ENCODE peak calls at places on chromosomes 2 and 18, in four cellular contexts. One of them, this sample, is unnamed.

GRCh38 chr18:60984496-60984895 is 348.7 kb upstream of the CDH20 start:
- DNase-seq in epithelial cell of esophagus: no peak
- DNase-seq in lower lobe of right lung: no peak
- DNase-seq in left ventricle myocardium inferior: no peak
- DNase-seq in this sample: no peak

GRCh38 chr2:72669121-72669520 is 156.7 kb downstream of the EXOC6B start:
- DNase-seq in epithelial cell of esophagus: peak; percentile 72
- DNase-seq in left ventricle myocardium inferior: no peak
- DNase-seq in lower lobe of right lung: no peak
- DNase-seq in this sample: no peak

GRCh38 chr18:3051718-3052410 is 38.9 kb upstream of the LPIN2 start:
- DNase-seq in left ventricle myocardium inferior: no peak
- DNase-seq in epithelial cell of esophagus: peak; percentile 47
- DNase-seq in lower lobe of right lung: no peak
- DNase-seq in this sample: no peak

GRCh38 chr18:61551586-61551985 is 218.4 kb downstream of the CDH20 start:
- DNase-seq in epithelial cell of esophagus: peak; percentile 87
- DNase-seq in lower lobe of right lung: no peak
- DNase-seq in left ventricle myocardium inferior: no peak
- DNase-seq in this sample: no peak

GRCh38 chr2:226589043-226589442 is 210.6 kb downstream of the IRS1 start:
- DNase-seq in left ventricle myocardium inferior: no peak
- DNase-seq in lower lobe of right lung: no peak
- DNase-seq in epithelial cell of esophagus: no peak
- DNase-seq in this sample: no peak

GRCh38 chr2:36539631-36540030 is 58.3 kb downstream of the FEZ2 start:
- DNase-seq in epithelial cell of esophagus: peak; percentile 52
- DNase-seq in left ventricle myocardium inferior: no peak
- DNase-seq in lower lobe of right lung: no peak
- DNase-seq in this sample: no peak

GRCh38 chr2:108171652-108172051 is 68.1 kb upstream of the SULT1C3 start:
- DNase-seq in left ventricle myocardium inferior: no peak
- DNase-seq in lower lobe of right lung: no peak
- DNase-seq in epithelial cell of esophagus: peak; percentile 60
- DNase-seq in this sample: no peak

GRCh38 chr2:37676274-37676673 is 4.8 kb upstream of the CDC42EP3 start:
- DNase-seq in left ventricle myocardium inferior: no peak
- DNase-seq in epithelial cell of esophagus: peak; percentile 81
- DNase-seq in lower lobe of right lung: no peak
- DNase-seq in this sample: no peak

GRCh38 chr2:102185347-102185746 is 1.5 kb upstream of the IL1RL2 start:
- DNase-seq in left ventricle myocardium inferior: no peak
- DNase-seq in lower lobe of right lung: no peak
- DNase-seq in epithelial cell of esophagus: peak; percentile 16
- DNase-seq in this sample: no peak

GRCh38 chr2:61135510-61135909 is 26.5 kb upstream of the C2orf74 start:
- DNase-seq in left ventricle myocardium inferior: no peak
- DNase-seq in lower lobe of right lung: no peak
- DNase-seq in epithelial cell of esophagus: peak; percentile 22
- DNase-seq in this sample: no peak
- TF ChIP-seq CTCF in left ventricle myocardium inferior: peak; percentile 20
- TF ChIP-seq CTCF in lower lobe of right lung: peak; percentile 20
- TF ChIP-seq CTCF in epithelial cell of esophagus: peak; percentile 36
- TF ChIP-seq CTCF in this sample: no peak

DNA sequence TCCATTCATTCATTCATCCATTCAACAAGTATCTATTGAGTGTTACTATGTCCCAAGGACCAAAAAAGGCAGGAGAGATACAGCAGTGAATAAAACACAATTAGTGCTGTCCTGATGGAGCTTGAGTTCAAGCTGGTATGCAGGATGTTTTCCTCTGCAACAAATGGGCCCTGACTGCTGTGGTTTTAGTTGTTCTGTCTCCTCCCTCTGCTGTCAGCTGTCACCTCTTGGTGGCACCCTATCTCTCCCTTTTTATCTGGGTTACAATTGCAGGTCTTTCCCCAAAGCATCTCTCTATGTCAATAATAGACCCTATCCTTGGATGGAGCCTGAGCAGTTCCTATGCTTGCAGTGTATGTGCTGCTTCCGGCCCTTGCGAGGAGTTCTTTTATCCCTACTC is 304.8 kb downstream of the PDE11A start:
- DNase-seq in epithelial cell of esophagus: no peak
- DNase-seq in left ventricle myocardium inferior: no peak
- DNase-seq in lower lobe of right lung: no peak
- DNase-seq in this sample: no peak
- TF ChIP-seq CTCF in epithelial cell of esophagus: no peak
- TF ChIP-seq CTCF in left ventricle myocardium inferior: no peak
- TF ChIP-seq CTCF in lower lobe of right lung: no peak
- TF ChIP-seq CTCF in this sample: no peak

GRCh38 chr2:135531231-135532197 is at the start of gene R3HDM1:
- DNase-seq in left ventricle myocardium inferior: peak; percentile 96
- DNase-seq in epithelial cell of esophagus: peak; percentile 100
- DNase-seq in lower lobe of right lung: peak; percentile 95
- DNase-seq in this sample: peak; percentile 97
- TF ChIP-seq CTCF in left ventricle myocardium inferior: no peak
- TF ChIP-seq CTCF in epithelial cell of esophagus: no peak
- TF ChIP-seq CTCF in lower lobe of right lung: peak; percentile 11
- TF ChIP-seq CTCF in this sample: no peak

DNA sequence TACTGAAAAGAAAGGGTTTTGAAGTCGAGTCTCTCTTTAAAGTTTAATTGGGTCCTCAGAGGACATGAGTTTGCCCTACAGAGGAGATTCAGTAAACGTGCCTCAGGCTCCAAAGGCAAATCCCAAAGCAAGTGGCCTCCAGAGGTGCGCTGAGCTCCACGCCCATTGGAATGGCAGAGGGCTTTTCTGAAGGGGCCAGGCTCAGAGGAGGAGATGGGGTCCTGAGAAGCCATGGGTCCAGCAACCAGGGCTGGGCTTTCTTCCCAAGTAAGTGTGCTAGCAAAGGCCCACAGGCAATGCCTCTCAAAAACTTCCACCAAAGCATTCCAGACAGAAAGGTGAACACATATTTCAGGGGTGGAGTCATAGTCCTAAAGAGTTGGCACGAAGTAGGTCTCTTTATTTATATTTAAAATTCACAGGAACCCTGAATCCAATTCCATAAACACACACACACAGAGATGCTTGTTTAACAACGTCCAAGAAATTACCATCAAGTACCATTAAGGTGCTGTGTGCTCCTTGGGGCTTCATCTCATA is 93.0 kb upstream of the SH3BP4 start:
- DNase-seq in left ventricle myocardium inferior: no peak
- DNase-seq in lower lobe of right lung: no peak
- DNase-seq in epithelial cell of esophagus: no peak
- DNase-seq in this sample: no peak
- TF ChIP-seq CTCF in left ventricle myocardium inferior: no peak
- TF ChIP-seq CTCF in lower lobe of right lung: no peak
- TF ChIP-seq CTCF in epithelial cell of esophagus: no peak
- TF ChIP-seq CTCF in this sample: no peak

GRCh38 chr2:174046172-174046571 is 81.0 kb upstream of the SP3 start:
- DNase-seq in left ventricle myocardium inferior: no peak
- DNase-seq in epithelial cell of esophagus: no peak
- DNase-seq in lower lobe of right lung: no peak
- DNase-seq in this sample: no peak

GRCh38 chr2:174049895-174050294 is 84.7 kb upstream of the SP3 start:
- DNase-seq in epithelial cell of esophagus: no peak
- DNase-seq in lower lobe of right lung: no peak
- DNase-seq in left ventricle myocardium inferior: no peak
- DNase-seq in this sample: no peak

GRCh38 chr2:174051039-174051438 is 85.9 kb upstream of the SP3 start:
- DNase-seq in epithelial cell of esophagus: no peak
- DNase-seq in left ventricle myocardium inferior: no peak
- DNase-seq in lower lobe of right lung: no peak
- DNase-seq in this sample: no peak

GRCh38 chr2:174047746-174048145 is 82.6 kb upstream of the SP3 start:
- DNase-seq in left ventricle myocardium inferior: no peak
- DNase-seq in lower lobe of right lung: no peak
- DNase-seq in epithelial cell of esophagus: no peak
- DNase-seq in this sample: no peak

DNA sequence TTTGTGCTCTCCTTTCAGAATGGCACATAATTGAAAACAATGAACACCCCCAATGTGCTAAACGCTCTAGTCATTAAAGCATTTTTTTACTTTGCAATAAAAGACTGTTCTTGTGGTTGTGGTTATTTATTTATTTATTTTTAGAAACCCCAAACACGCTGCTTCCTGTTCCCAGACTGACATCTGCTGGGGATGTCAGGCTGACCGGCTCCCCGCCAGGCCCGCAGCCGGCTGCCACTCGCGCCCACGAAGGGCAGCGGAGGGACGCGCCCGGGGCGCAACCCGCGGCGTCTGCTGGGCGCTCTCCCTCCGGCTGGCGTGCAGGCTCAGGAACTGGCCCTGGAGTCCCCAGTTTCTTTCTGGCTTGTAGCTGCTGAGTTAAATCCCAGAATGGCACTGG is 83.1 kb upstream of the SP3 start:
- DNase-seq in left ventricle myocardium inferior: no peak
- DNase-seq in epithelial cell of esophagus: no peak
- DNase-seq in lower lobe of right lung: no peak
- DNase-seq in this sample: no peak
- TF ChIP-seq CTCF in left ventricle myocardium inferior: peak; percentile 27
- TF ChIP-seq CTCF in epithelial cell of esophagus: no peak
- TF ChIP-seq CTCF in lower lobe of right lung: no peak
- TF ChIP-seq CTCF in this sample: peak; percentile 34

GRCh38 chr2:154403242-154403790 is 295.2 kb upstream of the KCNJ3 start:
- DNase-seq in lower lobe of right lung: no peak
- DNase-seq in epithelial cell of esophagus: no peak
- DNase-seq in left ventricle myocardium inferior: no peak
- DNase-seq in this sample: no peak

GRCh38 chr2:154400891-154401290 is 297.6 kb upstream of the KCNJ3 start:
- DNase-seq in lower lobe of right lung: no peak
- DNase-seq in left ventricle myocardium inferior: no peak
- DNase-seq in epithelial cell of esophagus: no peak
- DNase-seq in this sample: no peak

DNA sequence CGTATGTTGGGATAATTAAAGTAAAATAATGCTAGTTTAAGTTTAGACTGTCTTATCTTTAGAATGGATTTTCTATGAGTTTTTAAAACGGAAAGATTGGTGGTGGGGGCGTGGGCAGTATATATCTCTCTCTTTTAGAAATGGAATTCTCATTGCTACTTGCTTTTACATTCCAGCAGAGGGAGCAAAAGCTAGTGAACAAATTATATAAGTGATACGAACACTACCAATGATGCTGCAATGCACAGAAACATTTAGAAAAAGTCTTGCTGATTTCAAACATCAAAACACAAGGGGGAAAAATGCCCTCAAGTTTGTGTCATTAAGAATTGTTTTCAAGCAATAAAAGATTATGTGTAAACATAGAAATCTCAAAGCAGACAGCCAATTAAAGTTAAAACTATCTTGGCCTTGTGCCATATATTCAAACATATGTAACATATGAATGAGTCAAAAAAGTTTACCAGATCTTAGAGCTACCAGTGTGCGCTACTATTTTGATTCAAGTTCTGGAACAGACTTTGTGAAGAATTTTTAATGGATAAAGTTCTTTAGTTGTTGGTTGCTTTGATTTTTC is 296.3 kb upstream of the KCNJ3 start:
- DNase-seq in epithelial cell of esophagus: peak; percentile 50
- DNase-seq in lower lobe of right lung: no peak
- DNase-seq in left ventricle myocardium inferior: no peak
- DNase-seq in this sample: no peak
- TF ChIP-seq CTCF in epithelial cell of esophagus: peak; percentile 56
- TF ChIP-seq CTCF in lower lobe of right lung: peak; percentile 29
- TF ChIP-seq CTCF in left ventricle myocardium inferior: peak; percentile 49
- TF ChIP-seq CTCF in this sample: no peak

GRCh38 chr2:42958036-42958370 is 165.6 kb upstream of the HAAO start:
- DNase-seq in left ventricle myocardium inferior: no peak
- DNase-seq in lower lobe of right lung: no peak
- DNase-seq in epithelial cell of esophagus: no peak
- DNase-seq in this sample: no peak

GRCh38 chr2:42957109-42958035 is 165.0 kb upstream of the HAAO start:
- DNase-seq in epithelial cell of esophagus: peak; percentile 77
- DNase-seq in left ventricle myocardium inferior: no peak
- DNase-seq in lower lobe of right lung: no peak
- DNase-seq in this sample: no peak

GRCh38 chr2:42951263-42951938 is 159.0 kb upstream of the HAAO start:
- DNase-seq in epithelial cell of esophagus: no peak
- DNase-seq in lower lobe of right lung: no peak
- DNase-seq in left ventricle myocardium inferior: no peak
- DNase-seq in this sample: no peak

GRCh38 chr2:42953216-42953615 is 160.8 kb upstream of the HAAO start:
- DNase-seq in epithelial cell of esophagus: no peak
- DNase-seq in lower lobe of right lung: no peak
- DNase-seq in left ventricle myocardium inferior: no peak
- DNase-seq in this sample: no peak

DNA sequence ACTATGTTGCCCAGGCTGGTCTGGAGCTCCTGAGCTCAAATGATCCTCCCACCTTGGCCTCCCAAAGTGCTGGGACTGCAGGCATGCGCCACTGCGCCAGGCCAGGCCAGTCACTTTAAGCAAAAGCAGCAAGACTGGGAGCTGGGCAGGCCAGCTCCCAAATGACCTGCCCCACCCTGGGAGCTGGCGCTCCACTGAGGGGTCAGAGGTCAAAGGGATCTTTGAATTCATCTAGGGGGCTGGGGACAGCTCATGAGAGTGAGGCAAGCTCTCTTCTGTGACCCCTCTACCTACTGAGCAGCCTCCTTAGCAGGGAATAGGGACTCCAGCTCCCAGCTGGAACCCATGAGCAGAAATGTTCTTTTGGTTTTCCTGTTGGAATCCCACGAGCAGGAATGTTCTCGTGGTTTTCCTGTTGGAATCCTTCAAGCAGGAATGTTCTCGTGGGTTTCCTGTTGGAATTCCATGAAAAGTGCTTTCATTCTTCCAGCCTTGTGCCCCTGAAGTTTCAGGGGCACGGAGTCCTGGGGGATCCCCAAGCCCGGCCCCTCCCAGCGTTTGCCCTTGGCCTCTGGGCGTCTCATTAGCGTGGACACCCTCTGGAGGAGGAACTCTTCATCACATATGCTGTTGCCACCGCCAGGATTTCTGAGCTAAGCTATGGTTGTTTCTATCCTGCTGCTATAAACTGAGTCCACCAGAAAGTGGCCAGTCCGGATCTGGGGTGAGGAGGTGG is 162.0 kb upstream of the HAAO start:
- DNase-seq in epithelial cell of esophagus: no peak
- DNase-seq in left ventricle myocardium inferior: no peak
- DNase-seq in lower lobe of right lung: no peak
- DNase-seq in this sample: no peak
- TF ChIP-seq CTCF in epithelial cell of esophagus: no peak
- TF ChIP-seq CTCF in left ventricle myocardium inferior: peak; percentile 19
- TF ChIP-seq CTCF in lower lobe of right lung: no peak
- TF ChIP-seq CTCF in this sample: no peak

DNA sequence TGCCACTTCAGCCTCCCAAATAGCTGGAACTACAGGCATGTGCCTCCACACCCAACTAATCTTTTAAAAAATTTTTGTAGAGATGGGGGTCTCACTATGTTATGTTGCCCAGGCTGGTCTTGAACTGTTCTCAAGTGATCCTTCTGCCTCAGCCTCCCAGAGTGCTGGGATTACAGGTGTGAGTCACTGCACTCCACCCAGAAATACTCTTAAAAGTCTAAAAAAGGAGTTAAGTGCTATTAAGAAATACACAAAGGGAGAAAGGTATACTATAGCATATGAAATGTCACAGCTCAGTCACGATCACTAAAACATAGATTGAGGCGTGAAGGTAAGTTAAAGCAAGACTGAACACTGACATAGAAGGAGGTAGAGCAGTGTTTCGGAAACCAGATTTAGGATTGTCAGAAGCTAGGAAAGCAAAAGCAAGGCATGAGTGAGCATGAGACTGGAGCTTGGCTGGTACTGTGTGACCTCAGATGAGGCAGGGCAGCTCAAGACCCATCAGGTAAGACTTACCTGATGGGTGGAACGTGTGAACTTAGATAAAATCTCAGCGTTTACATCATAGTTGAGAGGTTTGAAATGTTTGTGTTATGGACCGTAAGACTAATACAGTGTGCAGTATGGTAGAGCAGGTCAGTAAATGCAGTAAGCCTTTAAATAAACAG is 9.2 kb downstream of the CCNYL1 start:
- DNase-seq in epithelial cell of esophagus: no peak
- DNase-seq in lower lobe of right lung: no peak
- DNase-seq in left ventricle myocardium inferior: no peak
- DNase-seq in this sample: no peak
- TF ChIP-seq CTCF in epithelial cell of esophagus: no peak
- TF ChIP-seq CTCF in lower lobe of right lung: no peak
- TF ChIP-seq CTCF in left ventricle myocardium inferior: no peak
- TF ChIP-seq CTCF in this sample: no peak